ENCODE peak calls at places on chromosome 9, in five cellular contexts. J, O, P, C and I are unnamed samples.

GRCh38 chr9:88852794-88853193 is 138.5 kb upstream of the S1PR3 start:
- DNase-seq in J (peak; percentile 84), O (peak; percentile 98), P (peak; percentile 84), C (peak; percentile 84), I (peak; percentile 88)

GRCh38 chr9:108643756-108644510 is 211.9 kb downstream of the ACTL7B start:
- DNase-seq in J (peak; percentile 46), O (no peak), P (no peak), C (no peak), I (no peak)

GRCh38 chr9:28782630-28783029 is 1209.3 kb upstream of the C9orf72 start:
- DNase-seq in J (peak; percentile 95), O (no peak), P (no peak), C (peak; percentile 90), I (no peak)

GRCh38 chr9:125440411-125440810 is 178.8 kb downstream of the GAPVD1 start:
- DNase-seq in J (no peak), O (no peak), P (no peak), C (no peak), I (no peak)

GRCh38 chr9:112664541-112664940 is 53.4 kb downstream of the INIP start:
- DNase-seq in J (no peak), O (no peak), P (no peak), C (no peak), I (no peak)

GRCh38 chr9:34522971-34523797 is at the start of gene ENHO:
- DNase-seq in J (peak; percentile 89), O (peak; percentile 80), P (peak; percentile 60), C (peak; percentile 85), I (peak; percentile 97)

GRCh38 chr9:19184144-19184917 is 46.2 kb upstream of the DENND4C start:
- DNase-seq in J (peak; percentile 80), O (peak; percentile 96), P (peak; percentile 84), C (peak; percentile 91), I (peak; percentile 86)

GRCh38 chr9:126056312-126057021 is 270.2 kb upstream of the MVB12B start:
- DNase-seq in J (no peak), O (no peak), P (no peak), C (no peak), I (no peak)

GRCh38 chr9:133390713-133391112 is 14.5 kb downstream of the STKLD1 start:
- DNase-seq in J (no peak), O (no peak), P (no peak), C (no peak), I (no peak)

GRCh38 chr9:78866228-78867132 is 569.6 kb downstream of the PSAT1 start:
- DNase-seq in J (peak; percentile 76), O (peak; percentile 82), P (peak; percentile 44), C (peak; percentile 91), I (no peak)

GRCh38 chr9:37953775-37954437 is 50.0 kb upstream of the SLC25A51 start:
- DNase-seq in J (peak; percentile 96), O (peak; percentile 98), P (peak; percentile 95), C (peak; percentile 98), I (no peak)

GRCh38 chr9:95003694-95004451 is 277.4 kb downstream of the AOPEP start:
- DNase-seq in J (peak; percentile 61), O (peak; percentile 47), P (peak; percentile 50), C (peak; percentile 60), I (peak; percentile 88)

GRCh38 chr9:130433168-130433946 is 11.4 kb upstream of the ASS1 start:
- DNase-seq in J (peak; percentile 44), O (no peak), P (no peak), C (peak; percentile 49), I (no peak)

GRCh38 chr9:127982912-127983311 is 2.1 kb upstream of the EEIG1 start:
- DNase-seq in J (no peak), O (no peak), P (no peak), C (no peak), I (no peak)

DNA sequence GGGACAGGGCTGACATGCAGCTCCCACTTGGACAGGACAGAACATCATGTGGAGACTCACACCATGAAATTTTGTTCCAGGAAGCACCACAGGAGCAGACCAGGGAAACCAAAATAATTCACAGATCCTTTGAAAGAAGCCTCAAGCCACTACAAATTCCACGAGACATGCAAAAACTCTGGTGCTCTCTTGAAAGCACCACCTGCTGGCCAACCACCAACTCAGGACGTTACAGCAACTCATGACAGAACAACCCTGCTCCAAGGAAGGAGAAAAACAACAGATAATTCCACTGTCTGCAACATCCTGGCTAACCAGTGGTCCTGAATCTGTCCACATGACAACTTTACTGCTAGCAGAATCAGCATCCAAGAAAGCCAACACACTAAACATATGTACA is 516.0 kb downstream of the SPATA31D1 start:
- DNase-seq in J (peak; percentile 3), O (no peak), P (no peak), C (no peak), I (no peak)
- TF ChIP-seq CTCF in J (no peak), O (no peak), P (no peak), C (no peak), I (no peak)

GRCh38 chr9:120583958-120584369 is 4.0 kb upstream of the CDK5RAP2 start:
- DNase-seq in J (peak; percentile 38), O (peak; percentile 93), P (peak; percentile 38), C (peak; percentile 91), I (no peak)
- TF ChIP-seq CTCF in J (no peak), O (no peak), P (no peak), C (no peak), I (no peak)

GRCh38 chr9:70578720-70579119 is 164.3 kb upstream of the KLF9 start:
- DNase-seq in J (no peak), O (no peak), P (no peak), C (no peak), I (peak; percentile 34)
- TF ChIP-seq CTCF in J (no peak), O (no peak), P (no peak), C (no peak), I (no peak)

GRCh38 chr9:5265939-5266338 is 34.7 kb downstream of the INSL4 start:
- DNase-seq in J (no peak), O (no peak), P (no peak), C (no peak), I (no peak)

GRCh38 chr9:5264219-5264595 is 33.0 kb downstream of the INSL4 start:
- DNase-seq in J (no peak), O (no peak), P (no peak), C (no peak), I (no peak)

GRCh38 chr9:5269249-5269715 is 35.2 kb downstream of the RLN2 start:
- DNase-seq in J (peak; percentile 49), O (no peak), P (peak; percentile 33), C (peak; percentile 83), I (no peak)

GRCh38 chr9:5263568-5264218 is 32.5 kb downstream of the INSL4 start:
- DNase-seq in J (peak; percentile 45), O (no peak), P (no peak), C (peak; percentile 25), I (no peak)
- TF ChIP-seq CTCF in J (peak; percentile 38), O (no peak), P (no peak), C (peak; percentile 9), I (peak; percentile 29)